ENCODE peak calls at places on chromosome 13, in six cellular contexts. C is DND-41; N is Right ventricle myocardium superior; E is stimulated activated CD4-positive, alpha-beta T cell treated with anti-CD3 and anti-CD28 coated beads, TNF-alpha, amount 100 ng/mL, for 4 hours; G is neural progenitor cell; B is HT1080. F is an unnamed sample.

GRCh38 chr13:33577037-33577436 is 240.9 kb upstream of the RFC3 start:
- DNase-seq in C (no peak), E (no peak), G (no peak), B (no peak), N (no peak), F (no peak)

GRCh38 chr13:31204592-31204991 is 4.8 kb downstream of the B3GLCT start:
- DNase-seq in G (no peak), C (no peak), E (no peak), N (no peak), B (peak), F (no peak)

GRCh38 chr13:99294198-99294597 is 13.0 kb downstream of the GPR183 start:
- DNase-seq in E (no peak), B (no peak), C (no peak), G (no peak), N (no peak), F (no peak)

GRCh38 chr13:112066624-112067004 is 335 bp upstream of the SOX1 start:
- DNase-seq in G (peak), C (no peak), E (peak), N (no peak), B (no peak), F (no peak)

GRCh38 chr13:95201814-95202521 is 99.3 kb downstream of the ABCC4 start:
- DNase-seq in G (no peak), E (no peak), B (no peak), N (no peak), C (no peak), F (no peak)

GRCh38 chr13:45206340-45206739 is 5.5 kb upstream of the KCTD4 start:
- DNase-seq in G (no peak), C (no peak), N (no peak), E (no peak), B (peak), F (no peak)

GRCh38 chr13:23986619-23987018 is 89.3 kb upstream of the C1QTNF9B start:
- DNase-seq in B (no peak), C (no peak), N (no peak), G (no peak), E (no peak), F (no peak)

GRCh38 chr13:60114499-60115028 is 49.2 kb downstream of the DIAPH3 start:
- DNase-seq in B (no peak), G (no peak), N (no peak), E (no peak), C (no peak), F (no peak)

GRCh38 chr13:103542648-103543047 is 476.4 kb upstream of the SLC10A2 start:
- DNase-seq in B (no peak), C (no peak), N (no peak), G (no peak), E (no peak), F (no peak)

GRCh38 chr13:32409561-32410440 is 18.1 kb downstream of the N4BP2L1 start:
- DNase-seq in B (no peak), C (no peak), N (peak), E (no peak), G (peak), F (peak)

GRCh38 chr13:45393941-45394570 is 24.1 kb downstream of the SLC25A30 start:
- DNase-seq in C (peak), B (peak), G (peak), E (no peak), N (no peak), F (peak)

GRCh38 chr13:22040810-22041364 is 370.0 kb downstream of the FGF9 start:
- DNase-seq in B (peak), C (no peak), N (no peak), G (peak), E (no peak), F (peak)

GRCh38 chr13:109381546-109382180 is 404.7 kb downstream of the IRS2 start:
- DNase-seq in E (no peak), B (peak), C (no peak), G (no peak), N (no peak), F (no peak)

GRCh38 chr13:64266024-64266423 is 2850.4 kb upstream of the PCDH20 start:
- DNase-seq in G (no peak), E (no peak), N (no peak), B (no peak), C (no peak), F (no peak)

GRCh38 chr13:39954476-39954875 is 299.0 kb downstream of the COG6 start:
- DNase-seq in G (no peak), E (no peak), C (no peak), B (no peak), N (no peak), F (no peak)

GRCh38 chr13:85108356-85108755 is 690.9 kb downstream of the SLITRK6 start:
- DNase-seq in C (peak), N (no peak), E (no peak), G (no peak), B (no peak), F (no peak)

GRCh38 chr13:30895773-30896172 is 10.3 kb upstream of the MEDAG start:
- DNase-seq in G (peak), B (peak), N (peak), E (no peak), C (no peak), F (no peak)

GRCh38 chr13:77265336-77265735 is 61.6 kb downstream of the MYCBP2 start:
- DNase-seq in E (no peak), G (no peak), B (no peak), C (no peak), N (no peak), F (no peak)

F was measured in iPS DF 19.7.